ENCODE peak calls at places on chromosomes 4 and X, in eight cellular contexts. A is activated CD4-positive, alpha-beta T cell treated with anti-CD3 and anti-CD28 coated beads for 1 hour; E is small intestine; Z is kidney; M is DMS53; U is fibroblast of the aortic adventitia; X is SW480; C is SK-MEL-5. F is an unnamed sample.
A peak's percentile ranks its signal among the peaks of the same experiment; 100 is the strongest.

GRCh38 chr4:95956094-95956493 is 116.2 kb downstream of the PDHA2 start:
- DNase-seq in U (no peak), M (no peak), E (no peak), C (no peak), A (no peak), X (no peak), Z (no peak), F (no peak)

GRCh38 chr4:174522183-174523002 is at the start of gene HPGD:
- DNase-seq in Z (peak; percentile 84), A (peak; percentile 24), E (peak; percentile 91), C (peak; percentile 63), U (peak; percentile 20), X (peak; percentile 61), M (peak; percentile 70), F (no peak)

GRCh38 chrX:45300638-45301037 is 100.0 kb upstream of the DIPK2B start:
- DNase-seq in C (no peak), E (peak; percentile 3), Z (no peak), A (no peak), M (no peak), U (no peak), X (no peak), F (no peak)

GRCh38 chrX:14802943-14803710 is 69.7 kb downstream of the FANCB start:
- DNase-seq in M (no peak), C (no peak), X (no peak), E (no peak), Z (no peak), A (no peak), U (peak; percentile 48), F (no peak)

GRCh38 chr4:1462768-1463075 is 56.5 kb upstream of the NKX1-1 start:
- DNase-seq in X (no peak), M (no peak), E (no peak), U (no peak), A (no peak), Z (no peak), C (no peak), F (no peak)

GRCh38 chr4:139633661-139634060 is 32.0 kb upstream of the MGST2 start:
- DNase-seq in Z (no peak), C (peak; percentile 52), E (no peak), X (no peak), A (no peak), U (peak; percentile 57), M (peak; percentile 76), F (peak; percentile 54)

GRCh38 chr4:19748470-19748869 is 503.2 kb upstream of the SLIT2 start:
- DNase-seq in E (no peak), Z (peak; percentile 52), X (no peak), U (peak; percentile 98), A (no peak), C (no peak), M (no peak), F (no peak)

GRCh38 chrX:41314204-41314603 is 19.8 kb upstream of the DDX3X start:
- DNase-seq in C (no peak), U (no peak), X (no peak), A (no peak), M (no peak), Z (no peak), E (no peak), F (no peak)

GRCh38 chrX:118528089-118528753 is 32.6 kb downstream of the DOCK11 start:
- DNase-seq in U (no peak), Z (no peak), A (peak; percentile 13), X (no peak), M (no peak), C (no peak), E (peak; percentile 25), F (peak; percentile 11)